ENCODE peak calls at places on chromosomes 4 and X, in eight cellular contexts. X, O, W, V, J, N, D and R are unnamed samples.

GRCh38 chrX:107766470-107767140 is 9.0 kb downstream of the TSC22D3 start:
- DNase-seq in W (no peak), N (peak), O (peak), V (no peak), J (no peak), D (peak), X (no peak), R (no peak)

GRCh38 chr4:8582436-8582835 is 2.2 kb downstream of the GPR78 start:
- DNase-seq in V (no peak), O (no peak), W (no peak), X (no peak), J (no peak), D (no peak), N (no peak), R (no peak)

GRCh38 chrX:13101439-13102139 is 57.2 kb upstream of the FAM9C start:
- DNase-seq in O (peak), V (no peak), W (peak), N (peak), D (peak), J (peak), X (no peak), R (no peak)

GRCh38 chr4:81418572-81418971 is 53.1 kb downstream of the RASGEF1B start:
- DNase-seq in W (no peak), J (no peak), X (no peak), N (no peak), D (no peak), V (no peak), O (no peak), R (no peak)

GRCh38 chrX:95058815-95059214 is 1384.8 kb downstream of the FAM133A start:
- DNase-seq in X (no peak), W (no peak), V (no peak), N (peak), J (no peak), O (peak), D (peak), R (no peak)

GRCh38 chrX:49915352-49916222 is 6.8 kb upstream of the CLCN5 start:
- DNase-seq in O (peak), J (peak), N (peak), D (peak), X (no peak), W (peak), V (peak), R (no peak)

GRCh38 chr4:67581208-67581857 is 22.8 kb downstream of the STAP1 start:
- DNase-seq in J (no peak), O (no peak), W (no peak), N (no peak), X (no peak), D (no peak), V (no peak), R (no peak)

GRCh38 chrX:154476821-154477220 is 2.3 kb downstream of the LAGE3 start:
- DNase-seq in W (no peak), D (no peak), O (no peak), X (no peak), N (no peak), V (no peak), J (no peak), R (no peak)

GRCh38 chr4:13244342-13244905 is 239.7 kb downstream of the RAB28 start:
- DNase-seq in W (no peak), D (no peak), V (no peak), N (no peak), O (no peak), J (no peak), X (no peak), R (no peak)

GRCh38 chr4:52957791-52958190 is 95.7 kb downstream of the RASL11B start:
- DNase-seq in W (no peak), D (no peak), V (no peak), O (peak), J (no peak), X (no peak), N (no peak), R (no peak)

GRCh38 chr4:80311130-80311529 is 24.4 kb upstream of the CFAP299 start:
- DNase-seq in V (no peak), W (no peak), J (no peak), X (no peak), N (no peak), O (no peak), D (no peak), R (no peak)

GRCh38 chr4:108165601-108166000 is 3.1 kb downstream of the LEF1 start:
- DNase-seq in V (no peak), O (no peak), D (no peak), W (no peak), J (peak), X (no peak), N (no peak), R (no peak)

GRCh38 chr4:118918388-118918787 is 29.7 kb downstream of the SYNPO2 start:
- DNase-seq in V (no peak), N (peak), O (peak), D (peak), W (no peak), X (no peak), J (no peak), R (peak)